ENCODE peak calls at places on chromosomes 11 and 22, in seven cellular contexts. E, M, T, L, F, N and V are unnamed samples.

GRCh38 chr11:2576116-2576515 is 123.7 kb downstream of the KCNQ1OT1 start:
- DNase-seq in E (peak; percentile 0), M (no peak), T (no peak), L (no peak), F (no peak), N (no peak), V (no peak)

GRCh38 chr11:72483412-72484186 is 49.3 kb upstream of the CLPB start:
- DNase-seq in E (no peak), M (no peak), T (no peak), L (no peak), F (no peak), N (peak; percentile 34), V (no peak)

GRCh38 chr22:24390156-24390555 is 37.2 kb upstream of the ADORA2A start:
- DNase-seq in E (no peak), M (no peak), T (no peak), L (no peak), F (no peak), N (no peak), V (no peak)

GRCh38 chr22:24968066-24968561 is 15.6 kb downstream of the KIAA1671 start:
- DNase-seq in E (peak; percentile 17), M (no peak), T (no peak), L (no peak), F (no peak), N (no peak), V (no peak)

GRCh38 chr11:60872124-60872951 is 5.0 kb downstream of the ZP1 start:
- DNase-seq in E (no peak), M (no peak), T (no peak), L (peak; percentile 32), F (peak; percentile 82), N (peak; percentile 77), V (peak; percentile 26)

GRCh38 chr11:62295504-62295903 is 3.4 kb downstream of the SCGB1D4 start:
- DNase-seq in E (no peak), M (no peak), T (no peak), L (no peak), F (peak; percentile 34), N (no peak), V (peak; percentile 22)

GRCh38 chr22:44973829-44974228 is 36.0 kb downstream of the PHF21B start:
- DNase-seq in E (no peak), M (no peak), T (no peak), L (no peak), F (no peak), N (no peak), V (no peak)

GRCh38 chr22:29722151-29722550 is 2.3 kb downstream of the CABP7 start:
- DNase-seq in E (no peak), M (no peak), T (no peak), L (no peak), F (no peak), N (no peak), V (no peak)

GRCh38 chr11:66871521-66871901 is 14.6 kb downstream of the LRFN4 start:
- DNase-seq in E (no peak), M (no peak), T (no peak), L (no peak), F (no peak), N (no peak), V (no peak)

GRCh38 chr22:41772198-41772597 is 28.3 kb upstream of the CCDC134 start:
- DNase-seq in E (no peak), M (no peak), T (no peak), L (no peak), F (no peak), N (no peak), V (no peak)

GRCh38 chr11:94845622-94846021 is 77.5 kb downstream of the AMOTL1 start:
- DNase-seq in E (no peak), M (no peak), T (no peak), L (peak; percentile 78), F (no peak), N (no peak), V (peak; percentile 55)

GRCh38 chr11:1862588-1863351 is 9.9 kb downstream of the LSP1 start:
- DNase-seq in E (no peak), M (no peak), T (no peak), L (no peak), F (no peak), N (no peak), V (peak; percentile 62)

GRCh38 chr11:111347723-111348115 is 31.4 kb downstream of the POU2AF1 start:
- DNase-seq in E (no peak), M (no peak), T (no peak), L (no peak), F (no peak), N (no peak), V (no peak)

GRCh38 chr22:39527481-39527961 is 5.0 kb downstream of the RPS19BP1 start:
- DNase-seq in E (no peak), M (no peak), T (no peak), L (peak; percentile 59), F (no peak), N (no peak), V (peak; percentile 79)

GRCh38 chr11:15434529-15434928 is 319.8 kb downstream of the INSC start:
- DNase-seq in E (no peak), M (no peak), T (no peak), L (no peak), F (no peak), N (no peak), V (no peak)

GRCh38 chr11:44470849-44471248 is 94.6 kb upstream of the CD82 start:
- DNase-seq in E (no peak), M (no peak), T (no peak), L (no peak), F (no peak), N (peak; percentile 23), V (no peak)

GRCh38 chr22:38007330-38007902 is 23.1 kb upstream of the SOX10 start:
- DNase-seq in E (no peak), M (no peak), T (no peak), L (no peak), F (no peak), N (no peak), V (no peak)

GRCh38 chr11:116716617-116717016 is 56.2 kb downstream of the BUD13 start:
- DNase-seq in E (no peak), M (no peak), T (no peak), L (no peak), F (no peak), N (no peak), V (no peak)

GRCh38 chr11:15547685-15548084 is 433.0 kb downstream of the INSC start:
- DNase-seq in E (no peak), M (no peak), T (no peak), L (no peak), F (no peak), N (no peak), V (no peak)

GRCh38 chr11:20840341-20840740 is 171.0 kb downstream of the NELL1 start:
- DNase-seq in E (no peak), M (no peak), T (no peak), L (no peak), F (no peak), N (no peak), V (no peak)

GRCh38 chr22:37244114-37244921 is at the start of gene RAC2:
- DNase-seq in E (peak; percentile 22), M (peak; percentile 93), T (no peak), L (peak; percentile 78), F (peak; percentile 50), N (peak; percentile 42), V (peak; percentile 90)

GRCh38 chr11:64539239-64539638 is 51.8 kb upstream of the SLC22A12 start:
- DNase-seq in E (no peak), M (no peak), T (no peak), L (no peak), F (no peak), N (no peak), V (peak; percentile 27)
- H3K27me3 ChIP-seq in E (peaks cover 2% of the 10 kb centered on the region), M (no peaks in the 10 kb centered on the region), T (no peaks in the 10 kb centered on the region), L (peaks cover 34% of the 10 kb centered on the region), F (no peaks in the 10 kb centered on the region), N (peaks cover 13% of the 10 kb centered on the region), V (no peaks in the 10 kb centered on the region)

DNA sequence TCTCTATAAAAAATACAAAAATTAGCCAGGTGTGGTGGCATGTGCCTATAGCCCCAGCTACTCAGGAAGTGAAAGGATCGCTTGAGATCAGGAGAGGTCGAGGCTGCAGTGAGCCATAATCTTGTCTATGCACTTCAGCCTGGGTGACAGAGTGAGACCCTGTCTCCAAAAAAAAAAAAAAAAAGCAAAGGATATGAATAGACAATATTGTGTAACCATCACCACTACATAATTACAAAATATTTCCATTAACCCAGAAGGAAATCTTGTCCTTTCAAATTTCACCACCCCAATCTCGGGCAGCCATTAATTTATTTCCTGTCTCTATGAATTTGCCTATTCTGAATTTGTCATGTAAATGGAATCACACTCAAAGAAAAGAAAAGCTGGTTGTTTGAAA is 21.2 kb downstream of the RSF1 start:
- DNase-seq in E (no peak), M (no peak), T (no peak), L (no peak), F (no peak), N (no peak), V (no peak)
- H3K27me3 ChIP-seq in E (no peaks in the 10 kb centered on the region), M (no peaks in the 10 kb centered on the region), T (no peaks in the 10 kb centered on the region), L (no peaks in the 10 kb centered on the region), F (no peaks in the 10 kb centered on the region), N (no peaks in the 10 kb centered on the region), V (no peaks in the 10 kb centered on the region)

GRCh38 chr22:22666307-22667091 is 22.1 kb downstream of the GGTLC2 start:
- DNase-seq in E (no peak), M (no peak), T (no peak), L (peak; percentile 38), F (peak; percentile 44), N (no peak), V (peak; percentile 59)

GRCh38 chr22:22663861-22664800 is 19.7 kb downstream of the GGTLC2 start:
- DNase-seq in E (no peak), M (no peak), T (no peak), L (no peak), F (no peak), N (no peak), V (no peak)

GRCh38 chr22:22657712-22658111 is 13.3 kb downstream of the GGTLC2 start:
- DNase-seq in E (no peak), M (no peak), T (no peak), L (no peak), F (no peak), N (no peak), V (no peak)

GRCh38 chr22:22662095-22662494 is 17.7 kb downstream of the GGTLC2 start:
- DNase-seq in E (no peak), M (no peak), T (no peak), L (no peak), F (no peak), N (no peak), V (no peak)

GRCh38 chr22:22661275-22661674 is 16.9 kb downstream of the GGTLC2 start:
- DNase-seq in E (no peak), M (no peak), T (no peak), L (no peak), F (no peak), N (no peak), V (no peak)
- H3K27me3 ChIP-seq in E (no peaks in the 10 kb centered on the region), M (no peaks in the 10 kb centered on the region), T (peaks cover 1% of the 10 kb centered on the region), L (peaks cover 7% of the 10 kb centered on the region), F (no peaks in the 10 kb centered on the region), N (peaks cover 5% of the 10 kb centered on the region), V (no peaks in the 10 kb centered on the region)

DNA sequence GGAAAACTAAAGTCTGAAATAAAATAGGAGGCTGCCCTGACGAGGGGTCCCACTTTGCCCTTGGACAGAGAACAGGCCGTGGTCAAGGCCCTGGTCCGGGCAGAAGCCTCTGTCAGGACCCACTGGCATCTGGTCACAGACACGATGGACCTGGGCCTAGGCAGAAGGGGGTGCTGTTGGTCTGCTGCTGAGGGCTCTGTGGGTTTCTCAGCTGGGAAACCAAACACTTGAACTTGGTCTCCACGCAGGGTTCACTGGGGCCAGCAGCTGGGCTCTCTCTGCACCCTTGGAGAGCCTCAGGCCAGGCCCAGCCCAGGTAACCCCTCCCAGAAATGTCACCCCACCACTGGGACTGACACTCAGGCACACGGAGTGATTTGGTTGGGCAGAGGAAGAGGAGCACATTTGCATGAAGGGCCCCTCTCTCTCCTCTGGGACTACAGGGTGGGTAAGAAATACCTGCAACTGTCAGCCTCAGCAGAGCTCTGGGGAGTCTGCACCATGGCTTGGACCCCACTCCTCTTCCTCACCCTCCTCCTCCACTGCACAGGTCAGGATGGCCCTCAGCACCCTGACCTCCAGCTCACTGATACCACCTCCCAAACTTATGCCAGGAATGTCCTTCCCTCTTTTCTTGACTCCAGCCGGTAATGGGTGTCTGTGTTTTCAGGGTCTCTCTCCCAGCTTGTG is 48.1 kb upstream of the TOP3B start:
- DNase-seq in E (no peak), M (no peak), T (peak; percentile 29), L (no peak), F (peak; percentile 27), N (no peak), V (no peak)
- H3K27me3 ChIP-seq in E (no peaks in the 10 kb centered on the region), M (no peaks in the 10 kb centered on the region), T (peaks cover 28% of the 10 kb centered on the region), L (peaks cover 13% of the 10 kb centered on the region), F (no peaks in the 10 kb centered on the region), N (no peaks in the 10 kb centered on the region), V (no peaks in the 10 kb centered on the region)